ENCODE peak calls at places on chromosome 9, in four cellular contexts. P is IMR-90, A is H1, Z is H9. E is an unnamed sample.

GRCh38 chr9:122572456-122572855 is 10.7 kb downstream of the OR1L8 start:
- DNase-seq in P (no peak), A (no peak), Z (no peak), E (no peak)

GRCh38 chr9:123418052-123418430 is 62.0 kb downstream of the CRB2 start:
- DNase-seq in P (no peak), A (no peak), Z (no peak), E (no peak)

GRCh38 chr9:132214027-132214622 is 52.3 kb downstream of the NTNG2 start:
- DNase-seq in P (peak), A (peak), Z (peak), E (peak)

GRCh38 chr9:98491778-98492177 is 217.0 kb downstream of the GABBR2 start:
- DNase-seq in P (peak), A (no peak), Z (no peak), E (peak)

GRCh38 chr9:99427252-99427651 is 205.2 kb downstream of the SEC61B start:
- DNase-seq in P (no peak), A (no peak), Z (no peak), E (no peak)

GRCh38 chr9:112115955-112116354 is 59.1 kb downstream of the SUSD1 start:
- DNase-seq in P (no peak), A (peak), Z (no peak), E (no peak)

GRCh38 chr9:129774791-129775149 is 21.9 kb upstream of the PTGES start:
- DNase-seq in P (no peak), A (peak), Z (peak), E (no peak)

GRCh38 chr9:99185904-99186303 is 35.8 kb downstream of the ALG2 start:
- DNase-seq in P (no peak), A (no peak), Z (no peak), E (no peak)

GRCh38 chr9:75168270-75169185 is 80.2 kb downstream of the OSTF1 start:
- DNase-seq in P (no peak), A (no peak), Z (no peak), E (no peak)

DNA sequence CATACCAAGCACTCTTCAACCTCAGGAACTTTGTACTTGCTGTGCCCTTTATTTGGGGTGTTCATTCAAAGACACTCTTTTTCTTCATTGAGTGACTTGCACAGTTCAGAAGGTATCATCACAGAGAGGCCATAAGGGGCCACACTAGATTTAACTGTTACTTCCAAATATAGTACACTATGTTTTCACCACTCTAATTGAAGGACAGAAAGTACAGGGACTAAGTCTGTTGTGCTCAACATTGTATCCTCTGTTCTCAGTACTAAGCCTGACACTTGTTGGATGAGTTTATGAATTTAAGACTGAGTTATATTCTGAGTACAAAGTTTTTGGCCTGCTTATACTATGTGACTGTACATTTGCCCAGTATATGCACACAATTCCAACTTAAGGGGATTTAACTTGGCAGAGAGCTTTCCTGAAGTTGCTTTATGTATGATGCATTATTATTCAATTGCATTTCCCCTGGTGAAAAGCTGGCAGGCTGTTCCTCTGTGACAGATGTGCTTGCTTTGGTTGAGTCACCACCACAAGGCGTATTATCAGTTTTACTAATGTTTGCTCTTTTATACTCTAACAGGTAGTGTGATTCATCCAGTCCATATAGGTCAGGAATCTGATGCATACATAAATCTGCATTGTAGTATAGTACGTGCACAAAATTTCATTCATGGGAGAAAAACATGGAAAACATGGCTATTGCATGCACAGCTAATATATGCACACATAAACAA is 714.9 kb downstream of the TLR4 start:
- DNase-seq in P (no peak), A (no peak), Z (no peak), E (no peak)
- H3K56ac ChIP-seq in P (no peak), A (no peak), Z (no peak), E (no peak)

GRCh38 chr9:22838266-22838665 is 391.6 kb downstream of the DMRTA1 start:
- DNase-seq in P (no peak), A (no peak), Z (no peak), E (no peak)

DNA sequence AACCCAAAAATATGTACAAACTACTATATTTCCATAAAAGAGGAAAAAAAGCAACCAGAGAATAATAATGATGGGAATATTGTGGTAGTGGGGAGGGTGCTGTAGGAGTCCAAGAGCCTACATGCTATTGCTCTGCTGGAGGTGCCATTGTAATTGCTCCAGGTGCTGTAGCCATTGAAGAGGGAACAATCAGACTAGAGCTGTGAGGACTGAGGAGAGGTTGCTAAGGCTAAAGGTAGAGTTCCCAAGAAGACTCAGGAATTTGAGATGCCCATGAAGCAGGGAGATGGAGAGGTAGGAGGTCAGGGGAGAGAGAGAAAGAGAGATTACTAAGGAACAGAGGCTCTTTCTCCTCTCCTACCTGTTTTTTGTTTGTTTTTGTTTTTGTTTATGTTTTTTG is 394.0 kb downstream of the DMRTA1 start:
- DNase-seq in P (no peak), A (no peak), Z (no peak), E (peak)
- H3K56ac ChIP-seq in P (no peak), A (no peak), Z (no peak), E (no peak)

GRCh38 chr9:113398796-113399195 is 2.3 kb downstream of the ALAD start:
- DNase-seq in P (no peak), A (no peak), Z (no peak), E (no peak)
- H3K56ac ChIP-seq in P (no peak), A (no peak), Z (no peak), E (no peak)

DNA sequence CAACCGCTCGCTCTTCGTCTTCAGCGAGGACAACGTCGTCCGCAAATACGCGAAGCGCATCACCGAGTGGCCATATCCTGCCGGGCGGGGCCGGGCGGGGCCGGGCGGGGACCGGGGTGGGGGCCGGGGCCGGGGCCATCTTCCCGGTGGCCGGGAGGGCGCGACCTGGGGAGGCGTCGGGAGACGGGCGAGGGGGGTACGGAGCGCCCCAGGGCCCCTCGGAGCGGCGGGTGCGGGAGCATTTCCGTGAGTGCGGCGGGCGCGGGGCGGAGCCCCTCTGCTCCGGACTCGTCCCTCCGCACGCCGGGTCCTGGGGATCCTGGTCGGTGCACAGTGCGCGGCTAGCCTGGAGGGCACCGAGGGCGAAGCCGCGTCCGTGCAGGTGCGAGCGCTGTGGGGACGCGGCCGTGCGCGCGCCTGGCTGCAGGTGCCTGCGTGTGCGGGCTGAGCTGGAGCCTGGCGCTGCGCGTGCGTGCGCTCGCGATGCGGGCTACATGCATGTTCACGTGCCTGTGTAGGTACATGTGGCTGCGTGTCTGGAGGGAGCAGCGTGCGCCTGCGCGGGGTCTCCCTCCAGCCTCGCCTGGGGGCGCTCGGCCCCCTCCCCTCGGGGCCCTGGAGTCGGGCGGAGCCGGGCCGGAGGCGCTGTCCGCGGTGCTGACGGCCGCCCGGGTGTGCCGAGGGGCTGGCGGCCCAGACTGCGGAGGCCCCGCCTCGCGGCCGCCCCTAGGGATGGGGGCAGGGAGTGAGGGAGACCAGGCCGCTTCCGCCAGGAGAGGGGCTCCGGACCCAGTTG is 762 bp downstream of the CACNA1B start:
- DNase-seq in P (no peak), A (peak), Z (peak), E (peak)
- H3K56ac ChIP-seq in P (no peak), A (peak), Z (no peak), E (peak)

GRCh38 chr9:87212563-87213154 is 265.4 kb upstream of the GAS1 start:
- DNase-seq in P (peak), A (no peak), Z (peak), E (peak)

GRCh38 chr9:87214991-87215390 is 267.7 kb upstream of the GAS1 start:
- DNase-seq in P (no peak), A (no peak), Z (no peak), E (no peak)

GRCh38 chr9:87213948-87214347 is 266.6 kb upstream of the GAS1 start:
- DNase-seq in P (peak), A (no peak), Z (no peak), E (no peak)

GRCh38 chr9:87216036-87216435 is 268.7 kb upstream of the GAS1 start:
- DNase-seq in P (no peak), A (no peak), Z (no peak), E (no peak)

GRCh38 chr9:87217056-87217455 is 269.8 kb upstream of the GAS1 start:
- DNase-seq in P (no peak), A (no peak), Z (no peak), E (peak)
- H3K56ac ChIP-seq in P (no peak), A (no peak), Z (no peak), E (no peak)

DNA sequence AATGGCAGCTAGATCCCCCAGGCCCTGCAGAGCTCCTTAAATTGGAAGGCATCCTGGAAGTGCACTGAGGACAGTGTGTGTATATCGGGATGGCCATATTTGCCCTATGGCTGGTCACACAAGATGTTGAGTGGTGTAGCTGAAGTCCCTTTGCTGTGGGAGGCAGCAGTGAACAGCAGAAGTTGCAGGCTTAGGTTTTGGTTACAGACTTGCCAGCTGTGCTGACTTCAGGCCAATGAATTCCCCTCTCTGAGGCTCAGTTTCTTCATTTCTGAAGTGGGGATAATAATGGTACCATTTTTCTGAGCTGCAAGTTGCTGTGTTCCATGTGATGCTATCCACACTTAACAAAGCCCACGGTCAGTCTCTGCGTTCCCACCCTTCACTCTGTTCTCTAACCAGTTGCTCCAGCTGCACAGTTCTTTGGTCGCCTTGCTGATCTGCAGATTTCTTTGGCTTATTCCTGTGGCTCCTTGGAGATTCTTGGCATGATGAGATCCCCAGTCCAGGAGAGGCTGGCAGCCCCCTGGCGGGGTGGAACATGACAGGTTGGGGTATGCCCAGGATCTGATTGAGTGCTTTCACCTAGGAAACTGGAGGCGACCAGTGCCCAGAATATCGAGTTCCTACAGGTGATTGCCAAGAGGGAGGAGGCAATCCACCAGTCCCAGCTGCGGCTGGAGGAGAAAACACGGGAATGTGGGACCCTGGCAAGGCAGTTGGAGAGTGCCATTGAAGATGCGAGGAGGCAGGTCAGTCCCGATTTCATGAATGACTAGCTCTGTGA is 6.5 kb upstream of the GLE1 start:
- DNase-seq in P (no peak), A (no peak), Z (no peak), E (no peak)
- H3K56ac ChIP-seq in P (no peak), A (no peak), Z (no peak), E (no peak)

DNA sequence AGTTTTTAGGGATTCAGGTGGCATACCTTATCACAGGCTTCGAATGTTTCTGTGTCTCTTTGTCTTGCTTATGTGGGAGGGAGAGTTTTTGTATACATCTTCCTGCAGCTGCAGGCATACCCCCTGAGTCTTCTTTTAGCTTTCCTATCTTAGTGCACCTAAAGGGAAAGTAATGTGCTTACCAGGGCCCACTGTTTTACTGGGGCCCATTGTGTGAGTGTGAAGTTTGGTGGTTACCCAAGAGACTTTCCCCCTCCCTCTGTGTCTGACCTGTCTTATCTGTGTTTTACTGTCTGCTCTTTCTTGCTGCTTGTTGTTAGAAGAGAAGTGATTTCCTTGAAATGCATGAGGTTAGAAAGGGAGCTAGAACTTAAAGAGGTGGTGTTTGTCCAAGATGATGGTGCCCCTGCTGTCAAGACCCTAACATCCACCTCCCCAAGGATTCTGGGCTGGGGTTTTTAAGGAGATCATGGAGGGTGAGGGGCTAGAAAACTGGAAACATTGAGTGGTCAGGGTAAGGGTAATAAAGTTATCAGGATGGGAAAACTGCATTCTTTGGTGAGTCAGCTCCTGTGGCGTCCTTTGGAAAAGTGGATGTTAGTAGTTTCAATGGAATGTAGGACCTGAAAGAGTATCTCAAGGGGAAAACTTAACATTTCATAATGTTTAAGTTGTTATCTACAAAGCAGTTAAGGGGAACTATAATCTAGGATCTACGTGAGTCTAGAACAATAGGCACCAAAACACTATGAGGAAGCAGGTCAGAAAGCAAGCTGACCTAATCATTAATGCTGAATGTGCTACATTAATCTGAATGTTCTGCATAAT is 583.5 kb upstream of the TUSC1 start:
- DNase-seq in P (peak), A (no peak), Z (peak), E (peak)
- H3K56ac ChIP-seq in P (peak), A (no peak), Z (no peak), E (no peak)

GRCh38 chr9:69056416-69056815 is 20.9 kb downstream of the FXN start:
- DNase-seq in P (no peak), A (no peak), Z (no peak), E (no peak)
- H3K56ac ChIP-seq in P (no peak), A (no peak), Z (no peak), E (no peak)

GRCh38 chr9:80885894-80886293 is 803.5 kb downstream of the TLE1 start:
- DNase-seq in P (no peak), A (no peak), Z (peak), E (peak)

GRCh38 chr9:80878556-80878955 is 810.8 kb downstream of the TLE1 start:
- DNase-seq in P (peak), A (no peak), Z (no peak), E (no peak)

GRCh38 chr9:80884180-80884579 is 805.2 kb downstream of the TLE1 start:
- DNase-seq in P (no peak), A (no peak), Z (no peak), E (no peak)

GRCh38 chr9:80881350-80881749 is 808.0 kb downstream of the TLE1 start:
- DNase-seq in P (no peak), A (no peak), Z (no peak), E (peak)

DNA sequence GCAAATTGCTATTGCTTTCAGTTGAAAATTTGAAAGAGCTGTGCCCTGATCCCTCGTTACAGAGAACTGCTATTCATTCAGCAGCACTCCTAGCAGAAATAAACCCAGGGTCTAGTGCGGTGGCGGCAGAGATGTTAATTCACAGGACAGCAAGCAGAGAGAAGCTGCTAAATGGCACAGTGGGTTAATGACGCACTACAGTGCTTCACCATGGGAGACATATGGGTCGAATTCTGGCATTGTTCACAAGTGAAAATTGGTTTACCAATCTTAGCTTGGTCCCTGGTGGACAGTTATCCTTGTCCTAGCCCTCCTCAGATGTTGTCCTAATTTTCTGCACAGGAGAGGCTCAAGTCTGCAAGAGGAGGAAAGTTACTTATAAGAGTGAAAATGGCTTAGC is 807.4 kb downstream of the TLE1 start:
- DNase-seq in P (no peak), A (peak), Z (peak), E (peak)
- H3K56ac ChIP-seq in P (no peak), A (no peak), Z (no peak), E (no peak)

GRCh38 chr9:86043999-86044398 is 55.4 kb downstream of the GOLM1 start:
- DNase-seq in P (no peak), A (no peak), Z (no peak), E (peak)
- H3K56ac ChIP-seq in P (no peak), A (no peak), Z (no peak), E (no peak)

E was measured in mesendoderm.